ENCODE peak calls at places on chromosomes 7 and 10, in six cellular contexts. Q is HCT116, A is IMR-90, H is neuronal stem cell, Z is mesenchymal stem cell, J is H1. N is an unnamed sample.

GRCh38 chr10:74113546-74113945 is 37.1 kb downstream of the AP3M1 start:
- DNase-seq in Q (no peak), A (peak), H (no peak), Z (no peak), J (no peak), N (peak)

GRCh38 chr7:132643302-132643701 is 67.0 kb upstream of the PLXNA4 start:
- DNase-seq in Q (no peak), A (no peak), H (no peak), Z (no peak), J (no peak), N (no peak)

GRCh38 chr7:2465928-2466327 is 10.3 kb downstream of the GRIFIN start:
- DNase-seq in Q (no peak), A (no peak), H (no peak), Z (no peak), J (no peak), N (no peak)

GRCh38 chr7:21704362-21704761 is 161.5 kb downstream of the DNAH11 start:
- DNase-seq in Q (no peak), A (no peak), H (no peak), Z (no peak), J (no peak), N (no peak)

GRCh38 chr10:113957013-113957412 is 86.7 kb upstream of the ADRB1 start:
- DNase-seq in Q (no peak), A (peak), H (no peak), Z (peak), J (no peak), N (peak)

GRCh38 chr7:985127-985416 is 2.1 kb downstream of the CYP2W1 start:
- DNase-seq in Q (no peak), A (no peak), H (no peak), Z (no peak), J (no peak), N (no peak)

GRCh38 chr7:155365146-155365874 is 67.6 kb downstream of the INSIG1 start:
- DNase-seq in Q (no peak), A (no peak), H (no peak), Z (no peak), J (no peak), N (no peak)

GRCh38 chr10:33897255-33897893 is 562.9 kb upstream of the NRP1 start:
- DNase-seq in Q (no peak), A (peak), H (no peak), Z (no peak), J (no peak), N (no peak)

GRCh38 chr10:108544500-108545120 is 1378.7 kb downstream of the XPNPEP1 start:
- DNase-seq in Q (no peak), A (peak), H (peak), Z (peak), J (peak), N (peak)

DNA sequence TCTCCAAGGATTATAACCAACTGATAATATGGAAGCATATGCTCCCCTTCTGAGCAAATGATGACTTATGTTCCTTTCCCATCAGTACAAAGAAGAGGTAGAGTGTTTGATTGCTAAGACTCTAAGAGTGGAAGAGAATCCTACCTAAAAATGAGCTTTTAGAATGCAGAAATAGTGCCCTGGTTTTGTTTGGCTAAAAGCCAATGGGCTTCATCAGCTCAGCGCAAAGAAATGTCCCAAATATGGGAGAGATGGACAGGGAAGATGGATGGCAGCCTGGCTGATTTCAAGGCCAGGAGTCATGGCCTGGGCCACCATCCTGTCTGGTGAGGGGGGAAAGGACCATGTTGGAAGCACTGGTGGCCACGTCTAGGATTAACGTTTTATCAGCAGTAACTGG is 60.2 kb downstream of the GPR26 start:
- DNase-seq in Q (no peak), A (no peak), H (no peak), Z (no peak), J (no peak), N (no peak)
- H3K4me3 ChIP-seq in Q (no peak), A (no peak), H (no peak), Z (no peak), J (no peak), N (no peak)

GRCh38 chr7:20199015-20199737 is 18.0 kb downstream of the MACC1 start:
- DNase-seq in Q (peak), A (peak), H (no peak), Z (peak), J (no peak), N (peak)
- H2AFZ ChIP-seq in Q (no peak), A (peak), H (peak), Z (no peak), J (no peak), N (no peak)

GRCh38 chr7:149692557-149692982 is 80.8 kb downstream of the ZNF467 start:
- DNase-seq in Q (no peak), A (no peak), H (no peak), Z (no peak), J (no peak), N (no peak)
- H3K4me3 ChIP-seq in Q (no peak), A (no peak), H (no peak), Z (peak), J (peak), N (no peak)

GRCh38 chr7:44512736-44513135 is 22.3 kb upstream of the NUDCD3 start:
- DNase-seq in Q (no peak), A (no peak), H (no peak), Z (no peak), J (no peak), N (no peak)

GRCh38 chr7:44517175-44517574 is 24.0 kb downstream of the NPC1L1 start:
- DNase-seq in Q (no peak), A (no peak), H (no peak), Z (no peak), J (no peak), N (no peak)

GRCh38 chr7:44508328-44508990 is 18.0 kb upstream of the NUDCD3 start:
- DNase-seq in Q (no peak), A (no peak), H (no peak), Z (no peak), J (no peak), N (no peak)

GRCh38 chr7:44515595-44516268 is 25.3 kb upstream of the NUDCD3 start:
- DNase-seq in Q (no peak), A (no peak), H (no peak), Z (no peak), J (no peak), N (no peak)

DNA sequence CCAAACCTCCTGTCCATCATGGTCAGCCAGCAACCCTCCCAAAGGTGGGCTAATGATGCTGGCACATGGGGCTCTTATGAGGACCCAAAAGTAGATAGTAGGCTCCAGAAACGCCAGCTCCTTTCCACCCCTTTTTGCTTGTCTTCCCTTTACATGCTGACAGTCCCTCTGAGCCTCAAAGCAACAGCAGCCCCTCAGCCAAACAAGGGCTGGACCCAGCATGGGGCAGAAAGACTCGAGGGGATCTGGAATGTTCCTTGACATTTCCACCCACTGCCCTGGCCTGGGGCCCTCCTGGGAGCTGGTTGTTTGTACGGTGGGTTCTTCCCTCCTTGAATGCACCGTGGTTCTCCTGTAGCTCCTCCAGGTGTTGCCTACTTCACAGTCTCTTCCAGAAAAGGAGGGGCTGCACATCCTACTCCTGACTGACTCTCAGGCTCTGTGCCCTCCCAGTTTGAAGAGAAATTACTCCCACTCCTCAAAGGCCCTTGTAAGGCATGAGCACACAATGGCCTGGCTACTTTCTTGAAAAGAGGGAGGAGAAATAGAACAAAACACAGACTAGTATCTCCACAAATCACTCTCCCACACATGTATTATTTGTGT is 21.5 kb upstream of the NUDCD3 start:
- DNase-seq in Q (no peak), A (no peak), H (no peak), Z (no peak), J (no peak), N (no peak)
- H2AFZ ChIP-seq in Q (no peak), A (no peak), H (peak), Z (no peak), J (no peak), N (no peak)